ENCODE peak calls at places on chromosomes 5 and 9, in seven cellular contexts. S is GM04504; A is stimulated activated CD4-positive, alpha-beta T cell treated with anti-CD3 and anti-CD28 coated beads, Interleukin-4, amount 100 ng/mL, for 1 hour; D is T-cell; J is lower lobe of right lung; E is anterior cingulate cortex; R is CD8-positive, alpha-beta memory T cell. Z is an unnamed sample.

GRCh38 chr9:123335986-123336329 is 20.0 kb upstream of the CRB2 start:
- DNase-seq in R (no peak), E (no peak), D (no peak), S (no peak), A (no peak), J (no peak), Z (no peak)

GRCh38 chr5:103499236-103499635 is 63.4 kb downstream of the NUDT12 start:
- DNase-seq in D (no peak), E (no peak), A (no peak), R (no peak), J (no peak), S (no peak), Z (no peak)

GRCh38 chr5:106510321-106510720 is 1160.4 kb downstream of the EFNA5 start:
- DNase-seq in E (no peak), R (no peak), A (no peak), S (no peak), D (no peak), J (no peak), Z (no peak)

GRCh38 chr9:113519401-113520108 is 56.0 kb downstream of the RGS3 start:
- DNase-seq in S (no peak), R (no peak), D (no peak), E (no peak), A (no peak), J (no peak), Z (no peak)

GRCh38 chr5:32710335-32710858 is 724 bp upstream of the NPR3 start:
- DNase-seq in E (no peak), S (no peak), A (no peak), D (no peak), R (no peak), J (no peak), Z (no peak)

GRCh38 chr9:131099088-131099611 is 2.8 kb downstream of the AIF1L start:
- DNase-seq in R (no peak), J (no peak), D (no peak), S (no peak), A (no peak), E (no peak), Z (no peak)

GRCh38 chr5:142143878-142144277 is 35.3 kb downstream of the NDFIP1 start:
- DNase-seq in R (no peak), D (no peak), A (no peak), J (no peak), E (no peak), S (no peak), Z (no peak)

GRCh38 chr9:134320916-134321570 is 5.2 kb upstream of the RXRA start:
- DNase-seq in E (no peak), J (peak), D (no peak), S (no peak), R (no peak), A (no peak), Z (no peak)

GRCh38 chr5:14250778-14251711 is 107.9 kb downstream of the TRIO start:
- DNase-seq in R (no peak), D (no peak), A (no peak), S (no peak), E (no peak), J (no peak), Z (no peak)

GRCh38 chr9:134636142-134636507 is 5.5 kb upstream of the COL5A1 start:
- DNase-seq in J (peak), E (no peak), S (no peak), R (no peak), A (no peak), D (no peak), Z (no peak)

GRCh38 chr5:55324815-55325418 is 17.1 kb downstream of the MTREX start:
- DNase-seq in J (no peak), S (no peak), R (no peak), D (no peak), A (no peak), E (no peak), Z (peak)

GRCh38 chr5:93431255-93431654 is 149.8 kb downstream of the NR2F1-AS1 start:
- DNase-seq in S (no peak), E (no peak), R (no peak), D (no peak), J (no peak), A (no peak), Z (no peak)

GRCh38 chr9:69131682-69132081 is 42.4 kb upstream of the TJP2 start:
- DNase-seq in E (no peak), A (no peak), R (no peak), J (no peak), D (no peak), S (peak), Z (peak)

GRCh38 chr9:16268037-16269010 is 602.1 kb downstream of the BNC2 start:
- DNase-seq in E (no peak), R (no peak), S (no peak), A (no peak), J (no peak), D (no peak), Z (no peak)

GRCh38 chr5:39024005-39024404 is 50.2 kb downstream of the RICTOR start:
- DNase-seq in J (no peak), R (no peak), D (no peak), S (no peak), E (no peak), A (no peak), Z (no peak)

GRCh38 chr5:158722940-158723339 is 376.8 kb downstream of the EBF1 start:
- DNase-seq in R (no peak), E (no peak), A (no peak), D (no peak), J (no peak), S (no peak), Z (no peak)

GRCh38 chr5:76153271-76153670 is 70.1 kb downstream of the SV2C start:
- DNase-seq in D (no peak), A (no peak), E (no peak), S (no peak), R (no peak), J (no peak), Z (no peak)

GRCh38 chr5:177495243-177496060 is 2.0 kb downstream of the PDLIM7 start:
- DNase-seq in R (no peak), A (no peak), S (no peak), E (no peak), D (no peak), J (no peak), Z (peak)

GRCh38 chr9:35844628-35845301 is 15.7 kb downstream of the TMEM8B start:
- DNase-seq in R (no peak), D (peak), E (no peak), A (no peak), J (no peak), S (peak), Z (peak)

GRCh38 chr5:169581580-169582227 is 1.9 kb upstream of the SPDL1 start:
- DNase-seq in A (peak), D (peak), E (peak), J (no peak), S (peak), R (peak), Z (no peak)

GRCh38 chr9:75417471-75417870 is 329.2 kb downstream of the OSTF1 start:
- DNase-seq in E (no peak), J (no peak), A (no peak), R (no peak), S (no peak), D (no peak), Z (no peak)

GRCh38 chr5:76270214-76270613 is 132.9 kb upstream of the IQGAP2 start:
- DNase-seq in J (no peak), A (no peak), S (no peak), R (no peak), D (no peak), E (no peak), Z (no peak)

GRCh38 chr5:135569755-135570452 is 8.9 kb downstream of the CXCL14 start:
- DNase-seq in A (no peak), J (no peak), D (no peak), R (no peak), S (no peak), E (no peak), Z (no peak)

GRCh38 chr9:95508968-95509850 is 7.6 kb downstream of the PTCH1 start:
- DNase-seq in D (peak), S (no peak), A (peak), J (peak), R (peak), E (peak), Z (no peak)

GRCh38 chr5:157267025-157267424 is 1.1 kb downstream of the CYFIP2 start:
- DNase-seq in R (no peak), S (no peak), A (no peak), D (no peak), J (no peak), E (no peak), Z (no peak)

GRCh38 chr9:79134654-79135053 is 437.1 kb upstream of the TLE4 start:
- DNase-seq in R (no peak), E (no peak), S (no peak), D (no peak), J (no peak), A (no peak), Z (peak)

GRCh38 chr9:27365977-27366376 is 69.0 kb upstream of the EQTN start:
- DNase-seq in R (no peak), D (no peak), A (no peak), S (no peak), J (no peak), E (no peak), Z (no peak)

GRCh38 chr9:86843182-86843581 is 104.1 kb downstream of the GAS1 start:
- DNase-seq in E (no peak), A (no peak), J (no peak), D (no peak), R (no peak), S (no peak), Z (no peak)

GRCh38 chr5:136043968-136044610 is 15.3 kb downstream of the TGFBI start:
- DNase-seq in D (no peak), S (no peak), J (no peak), A (no peak), R (no peak), E (no peak), Z (no peak)

GRCh38 chr5:103270581-103270980 is 12.0 kb downstream of the MACIR start:
- DNase-seq in E (no peak), J (no peak), S (no peak), A (no peak), R (no peak), D (no peak), Z (no peak)

GRCh38 chr5:132915681-132916080 is 42.2 kb downstream of the LEAP2 start:
- DNase-seq in R (no peak), J (no peak), D (no peak), A (no peak), E (no peak), S (no peak), Z (no peak)